ENCODE peak calls at places on chromosomes 4 and X, in seven cellular contexts. I is stimulated activated CD8-positive, alpha-beta memory T cell treated with anti-CD3 and anti-CD28 coated beads, Interleukin-12 subunit alpha, Interleukin-12 subunit beta, amount 100 ng/mL, for 4 hours; V is psoas muscle; S is HFFc6; T is kidney epithelial cell; E is activated T-cell treated with anti-CD3 and anti-CD28 coated beads, Interleukin-2, amount 50 U/mL, for 72 hours; P is tibial nerve. U is an unnamed sample.

GRCh38 chr4:158856852-158857251 is 88.0 kb downstream of the FNIP2 start:
- DNase-seq in S (peak), V (no peak), I (no peak), P (no peak), E (no peak), T (peak), U (no peak)

GRCh38 chr4:37623125-37623524 is 63.1 kb downstream of the RELL1 start:
- DNase-seq in I (no peak), P (no peak), T (no peak), E (no peak), V (no peak), S (no peak), U (no peak)

GRCh38 chr4:128600996-128601857 is 208.3 kb upstream of the JADE1 start:
- DNase-seq in I (no peak), V (peak), T (peak), P (peak), S (peak), E (no peak), U (peak)

GRCh38 chr4:99467908-99468307 is 32.8 kb upstream of the ADH7 start:
- DNase-seq in S (no peak), I (no peak), V (no peak), T (no peak), E (no peak), P (no peak), U (no peak)

GRCh38 chrX:154018518-154019060 is 1.1 kb downstream of the IRAK1 start:
- DNase-seq in E (no peak), T (no peak), I (no peak), P (no peak), V (no peak), S (no peak), U (no peak)

GRCh38 chr4:153488719-153489384 is 22.7 kb downstream of the TMEM131L start:
- DNase-seq in V (peak), S (no peak), T (no peak), I (no peak), E (no peak), P (no peak), U (peak)

GRCh38 chr4:151325320-151326246 is at the start of gene SH3D19:
- DNase-seq in S (peak), T (no peak), P (peak), E (peak), I (no peak), V (peak), U (peak)

GRCh38 chr4:163591614-163592020 is 97.1 kb downstream of the TMA16 start:
- DNase-seq in T (no peak), S (no peak), E (no peak), P (no peak), I (no peak), V (no peak), U (no peak)

GRCh38 chr4:147828361-147828760 is 96.5 kb downstream of the ARHGAP10 start:
- DNase-seq in T (no peak), P (no peak), I (no peak), E (no peak), V (no peak), S (peak), U (no peak)

GRCh38 chr4:26127851-26128337 is 192.9 kb upstream of the RBPJ start:
- DNase-seq in S (no peak), P (no peak), E (no peak), T (no peak), I (no peak), V (no peak), U (no peak)

GRCh38 chrX:39974228-39974627 is 123.5 kb downstream of the BCOR start:
- DNase-seq in V (no peak), E (no peak), I (no peak), P (no peak), S (no peak), T (no peak), U (no peak)

GRCh38 chr4:84091266-84091665 is 407.8 kb downstream of the NKX6-1 start:
- DNase-seq in S (no peak), T (no peak), E (no peak), V (no peak), P (no peak), I (no peak), U (no peak)

GRCh38 chrX:41900321-41900720 is 23.0 kb downstream of the CASK start:
- DNase-seq in T (no peak), V (no peak), P (no peak), S (no peak), I (no peak), E (no peak), U (no peak)

GRCh38 chr4:6331018-6331417 is 61.4 kb downstream of the WFS1 start:
- DNase-seq in P (no peak), T (no peak), I (no peak), S (peak), E (peak), V (no peak), U (no peak)

GRCh38 chr4:107046261-107046660 is 10.1 kb upstream of the DKK2 start:
- DNase-seq in T (no peak), V (no peak), I (no peak), S (no peak), P (no peak), E (no peak), U (no peak)

GRCh38 chrX:109172091-109172602 is 309.7 kb downstream of the GUCY2F start:
- DNase-seq in S (no peak), P (no peak), I (no peak), E (no peak), T (no peak), V (no peak), U (no peak)

GRCh38 chrX:42869659-42870476 is 91.9 kb upstream of the PPP1R2C start:
- DNase-seq in E (no peak), P (no peak), I (no peak), V (no peak), S (no peak), T (no peak), U (no peak)

GRCh38 chrX:40496728-40497127 is 84.0 kb upstream of the ATP6AP2 start:
- DNase-seq in I (no peak), T (no peak), V (no peak), S (peak), E (no peak), P (no peak), U (peak)

GRCh38 chrX:25015486-25016360 is at the start of gene ARX:
- DNase-seq in T (no peak), S (no peak), E (peak), P (no peak), I (no peak), V (peak), U (peak)

GRCh38 chr4:120692964-120693363 is 229.6 kb downstream of the PRDM5 start:
- DNase-seq in E (no peak), S (peak), P (no peak), I (no peak), V (no peak), T (peak), U (no peak)

GRCh38 chr4:141046255-141046654 is 87.0 kb downstream of the RNF150 start:
- DNase-seq in S (peak), T (peak), P (no peak), E (no peak), V (no peak), I (no peak), U (peak)

GRCh38 chrX:41480508-41481260 is 33.5 kb downstream of the NYX start:
- DNase-seq in P (no peak), T (no peak), E (no peak), V (no peak), S (no peak), I (no peak), U (no peak)